ENCODE peak calls at places on chromosomes 12 and 14, in seven cellular contexts. A is left lung, Z is neural progenitor cell, V is fibroblast of lung, C is prostate gland, K is heart right ventricle, I is right atrium auricular region. F is an unnamed sample.

GRCh38 chr12:114916124-114916523 is 232.1 kb upstream of the TBX3 start:
- DNase-seq in A (no peak), Z (no peak), V (peak; percentile 73), C (no peak), K (no peak), I (no peak), F (no peak)

GRCh38 chr14:50733479-50733878 is 65.4 kb upstream of the SAV1 start:
- DNase-seq in A (no peak), Z (no peak), V (no peak), C (peak; percentile 20), K (no peak), I (no peak), F (no peak)

GRCh38 chr14:79542121-79542520 is 669.2 kb downstream of the DIO2 start:
- DNase-seq in A (no peak), Z (no peak), V (peak; percentile 66), C (no peak), K (no peak), I (no peak), F (no peak)

GRCh38 chr12:45644521-45644920 is 85.0 kb upstream of the ARID2 start:
- DNase-seq in A (no peak), Z (no peak), V (peak; percentile 34), C (no peak), K (peak; percentile 23), I (no peak), F (no peak)

GRCh38 chr12:31016057-31016456 is 57.6 kb upstream of the DDX11 start:
- DNase-seq in A (no peak), Z (no peak), V (no peak), C (no peak), K (no peak), I (no peak), F (no peak)

GRCh38 chr14:39113685-39114072 is 444 bp upstream of the GEMIN2 start:
- DNase-seq in A (no peak), Z (no peak), V (no peak), C (no peak), K (no peak), I (no peak), F (no peak)

GRCh38 chr14:26794731-26795130 is 196.9 kb upstream of the NOVA1 start:
- DNase-seq in A (no peak), Z (no peak), V (peak; percentile 95), C (no peak), K (no peak), I (no peak), F (no peak)

GRCh38 chr12:68403296-68403695 is 71.1 kb upstream of the MDM1 start:
- DNase-seq in A (no peak), Z (no peak), V (peak; percentile 31), C (no peak), K (no peak), I (no peak), F (no peak)

GRCh38 chr14:55701638-55702037 is 121.6 kb downstream of the KTN1 start:
- DNase-seq in A (no peak), Z (no peak), V (peak; percentile 82), C (no peak), K (no peak), I (no peak), F (no peak)

GRCh38 chr14:102491786-102492522 is 17.6 kb downstream of the ANKRD9 start:
- DNase-seq in A (peak; percentile 34), Z (no peak), V (no peak), C (no peak), K (no peak), I (no peak), F (no peak)

GRCh38 chr12:2490746-2491145 is 304.0 kb upstream of the FKBP4 start:
- DNase-seq in A (no peak), Z (no peak), V (no peak), C (no peak), K (no peak), I (no peak), F (no peak)

GRCh38 chr14:92549096-92549852 is 35.7 kb downstream of the RIN3 start:
- DNase-seq in A (no peak), Z (no peak), V (no peak), C (no peak), K (peak; percentile 77), I (no peak), F (no peak)

GRCh38 chr14:94474581-94475031 is 1.4 kb downstream of the SERPINA9 start:
- DNase-seq in A (no peak), Z (peak; percentile 13), V (peak; percentile 41), C (no peak), K (no peak), I (no peak), F (no peak)

GRCh38 chr12:32290411-32290810 is 108.9 kb upstream of the FGD4 start:
- DNase-seq in A (no peak), Z (peak; percentile 15), V (peak; percentile 77), C (no peak), K (no peak), I (no peak), F (no peak)

GRCh38 chr12:99235381-99235780 is 412.2 kb upstream of the GARIN6 start:
- DNase-seq in A (no peak), Z (no peak), V (no peak), C (no peak), K (no peak), I (no peak), F (no peak)

GRCh38 chr12:104121001-104121400 is 17.0 kb downstream of the NFYB start:
- DNase-seq in A (no peak), Z (no peak), V (peak; percentile 83), C (no peak), K (no peak), I (no peak), F (no peak)

GRCh38 chr12:51011960-51012359 is 14.2 kb downstream of the SLC11A2 start:
- DNase-seq in A (peak; percentile 81), Z (peak; percentile 82), V (peak; percentile 22), C (no peak), K (no peak), I (no peak), F (no peak)

GRCh38 chr14:79298373-79298772 is 912.9 kb downstream of the DIO2 start:
- DNase-seq in A (no peak), Z (no peak), V (no peak), C (no peak), K (no peak), I (no peak), F (no peak)

GRCh38 chr12:53999596-54000104 is 311 bp upstream of the HOXC9 start:
- DNase-seq in A (peak; percentile 51), Z (no peak), V (no peak), C (no peak), K (no peak), I (no peak), F (no peak)
- H3K27me3 ChIP-seq in A (peaks cover 100% of the 10 kb centered on the region), Z (peaks cover 100% of the 10 kb centered on the region), V (peaks cover 81% of the 10 kb centered on the region), C (peaks cover 87% of the 10 kb centered on the region), K (peaks cover 100% of the 10 kb centered on the region), I (peaks cover 84% of the 10 kb centered on the region), F (peaks cover 98% of the 10 kb centered on the region)

GRCh38 chr14:100138082-100138787 is 21.2 kb downstream of the DEGS2 start:
- DNase-seq in A (no peak), Z (no peak), V (no peak), C (no peak), K (no peak), I (no peak), F (no peak)

GRCh38 chr14:100137173-100137572 is 22.3 kb downstream of the DEGS2 start:
- DNase-seq in A (no peak), Z (no peak), V (no peak), C (no peak), K (no peak), I (no peak), F (no peak)

GRCh38 chr14:100134591-100134990 is 24.9 kb downstream of the DEGS2 start:
- DNase-seq in A (no peak), Z (no peak), V (no peak), C (no peak), K (no peak), I (no peak), F (no peak)

GRCh38 chr14:100135073-100135472 is 24.4 kb downstream of the DEGS2 start:
- DNase-seq in A (no peak), Z (no peak), V (no peak), C (no peak), K (no peak), I (no peak), F (no peak)

DNA sequence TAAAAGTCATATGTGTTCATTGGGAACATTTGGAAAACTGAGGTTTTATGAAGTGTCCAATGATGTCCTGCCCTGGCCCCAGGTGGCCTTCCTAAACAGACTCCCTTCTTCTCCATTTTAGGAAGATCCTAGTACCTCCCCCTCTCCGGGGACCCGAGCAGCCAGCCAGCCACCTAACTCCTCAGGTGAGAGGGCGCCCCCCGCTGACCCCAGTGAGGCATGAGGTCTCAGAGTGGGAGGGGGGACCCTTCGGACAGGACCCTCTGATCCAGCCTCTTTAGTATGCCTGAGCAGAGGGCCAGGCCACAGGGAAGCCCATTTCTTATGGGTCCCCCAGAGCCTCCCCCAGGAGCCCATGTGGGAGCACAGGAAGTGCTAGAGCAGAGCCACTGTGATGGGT is 23.7 kb downstream of the DEGS2 start:
- DNase-seq in A (no peak), Z (no peak), V (no peak), C (no peak), K (no peak), I (no peak), F (no peak)
- H3K27ac ChIP-seq in A (no peak overlapping the region), Z (no peak overlapping the region), V (no peak overlapping the region), C (no peak overlapping the region), K (no peak overlapping the region), I (no peak overlapping the region), F (peak overlapping the region; percentile 23)

DNA sequence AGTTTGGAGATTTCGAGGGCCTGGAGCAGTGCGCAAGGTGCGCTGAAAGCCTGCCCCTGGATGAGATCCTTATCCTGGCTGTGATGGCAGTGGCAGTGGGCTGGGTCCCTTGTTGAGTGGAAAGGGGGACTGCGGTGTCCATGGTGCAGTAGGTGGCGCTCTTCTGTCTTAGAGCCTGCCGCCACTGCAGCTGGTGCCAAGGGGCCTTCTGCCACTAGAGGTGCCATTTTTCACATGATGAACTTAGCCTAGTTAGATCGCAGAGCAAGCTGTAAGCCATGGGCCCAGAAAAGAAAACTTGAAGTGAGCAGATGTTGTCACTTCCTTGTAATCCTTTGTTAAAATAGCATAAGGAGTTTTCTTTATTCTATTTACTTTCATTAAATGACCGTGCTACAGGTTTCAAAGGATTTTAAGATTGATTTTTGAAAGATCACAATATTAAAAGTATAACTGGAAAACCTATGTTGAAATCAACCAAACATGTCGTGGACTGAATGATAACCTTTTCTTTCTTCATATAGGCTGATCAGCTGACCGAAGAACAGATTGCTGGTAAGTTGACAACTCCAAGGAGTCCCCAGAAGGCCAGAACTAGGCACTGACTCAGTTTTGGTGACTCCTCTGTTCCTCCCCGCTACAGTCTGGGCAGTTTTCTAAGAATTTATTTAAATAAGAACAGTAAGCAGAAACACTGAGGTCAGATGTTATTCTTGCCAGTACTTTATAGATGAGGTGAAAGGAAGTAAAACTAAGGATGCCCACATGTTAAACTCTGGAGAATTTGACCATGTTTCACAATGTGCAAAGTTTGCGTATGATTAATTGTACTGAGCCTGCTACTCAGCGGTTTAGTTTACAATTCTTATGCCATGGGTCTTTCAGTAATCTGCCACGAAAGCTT is 3.0 kb downstream of the CALM1 start:
- DNase-seq in A (peak; percentile 92), Z (peak; percentile 97), V (peak; percentile 88), C (peak; percentile 95), K (peak; percentile 93), I (peak; percentile 94), F (peak; percentile 79)
- TF ChIP-seq CTCF in A (peak; percentile 100), Z (peak; percentile 100), V (peak; percentile 99), C (peak; percentile 99), K (peak; percentile 100), I (peak; percentile 99), F (peak; percentile 100)

DNA sequence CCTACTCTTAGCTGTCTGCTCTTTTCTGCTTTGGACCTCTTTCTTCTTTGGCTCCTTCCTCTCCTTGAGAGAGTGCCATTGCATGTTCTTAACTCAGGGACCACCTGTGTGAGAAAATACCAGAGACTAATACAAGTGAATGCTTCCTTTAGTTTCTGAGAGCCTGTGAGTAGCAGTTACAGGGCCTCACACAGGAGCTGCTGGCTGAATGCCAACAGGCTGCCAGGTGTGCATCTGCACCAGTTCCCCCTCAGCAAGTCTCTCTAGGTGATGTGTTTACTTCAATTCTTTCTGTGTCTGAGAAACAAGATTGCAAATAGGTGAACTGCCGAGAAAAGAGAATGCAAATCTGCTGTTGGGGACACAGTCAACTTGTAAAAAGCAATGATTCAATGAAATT is 108.2 kb downstream of the STXBP6 start:
- DNase-seq in A (peak; percentile 41), Z (no peak), V (no peak), C (peak; percentile 29), K (no peak), I (no peak), F (no peak)
- H3K27me3 ChIP-seq in A (no peaks in the 10 kb centered on the region), Z (no peaks in the 10 kb centered on the region), V (no peaks in the 10 kb centered on the region), C (no peaks in the 10 kb centered on the region), K (no peaks in the 10 kb centered on the region), I (no peaks in the 10 kb centered on the region), F (no peaks in the 10 kb centered on the region)

F was measured in CD4-positive, alpha-beta T cell.